ENCODE peak calls at places on chromosomes 13 and 19, in seven cellular contexts. D, R, C, B, I, F and N are unnamed samples.

GRCh38 chr19:51259348-51260245 is 8.7 kb downstream of the SIGLECL1 start:
- DNase-seq in F (peak; percentile 37), D (peak; percentile 15), I (peak; percentile 48), C (no peak), B (peak; percentile 24), R (peak; percentile 27), N (peak; percentile 17)

GRCh38 chr13:77325371-77325941 is 1.4 kb downstream of the MYCBP2 start:
- DNase-seq in B (peak; percentile 75), D (no peak), I (peak; percentile 6), F (no peak), C (no peak), R (no peak), N (peak; percentile 79)

GRCh38 chr13:98810746-98811145 is 58.3 kb upstream of the SLC15A1 start:
- DNase-seq in I (no peak), D (no peak), F (no peak), B (no peak), R (no peak), C (no peak), N (no peak)

GRCh38 chr13:113169277-113170272 is 11.1 kb downstream of the PROZ start:
- DNase-seq in R (no peak), B (no peak), F (no peak), C (no peak), I (no peak), D (peak; percentile 62), N (no peak)

GRCh38 chr13:22451345-22451744 is 729.4 kb upstream of the SGCG start:
- DNase-seq in R (no peak), B (no peak), D (peak; percentile 19), I (no peak), F (no peak), C (no peak), N (no peak)

GRCh38 chr19:21256722-21257121 is 72.5 kb downstream of the ZNF708 start:
- DNase-seq in C (no peak), D (no peak), R (peak; percentile 1), I (peak; percentile 20), B (peak; percentile 43), F (peak; percentile 4), N (peak; percentile 39)

GRCh38 chr13:95571941-95572340 is 19.4 kb downstream of the CLDN10 start:
- DNase-seq in F (no peak), B (no peak), D (no peak), I (no peak), C (no peak), R (no peak), N (no peak)

GRCh38 chr13:30792257-30793000 is 57.1 kb downstream of the ALOX5AP start:
- DNase-seq in F (peak; percentile 93), I (peak; percentile 75), B (peak; percentile 91), D (peak; percentile 56), R (no peak), C (no peak), N (peak; percentile 91)

GRCh38 chr19:8028951-8029491 is 23.5 kb upstream of the CCL25 start:
- DNase-seq in B (no peak), C (no peak), F (no peak), D (no peak), I (no peak), R (peak; percentile 65), N (no peak)

GRCh38 chr19:30861896-30862295 is 487.3 kb downstream of the TSHZ3 start:
- DNase-seq in B (no peak), C (no peak), D (no peak), F (no peak), R (no peak), I (no peak), N (no peak)

GRCh38 chr13:92804346-92804745 is 422.3 kb upstream of the GPC6 start:
- DNase-seq in F (peak; percentile 32), R (no peak), I (no peak), B (peak; percentile 63), D (no peak), C (no peak), N (peak; percentile 35)

GRCh38 chr19:35824150-35824549 is 11.5 kb upstream of the PRODH2 start:
- DNase-seq in R (no peak), D (no peak), F (no peak), B (no peak), C (no peak), I (no peak), N (no peak)

GRCh38 chr19:3157096-3157845 is 21.3 kb upstream of the S1PR4 start:
- DNase-seq in C (no peak), D (no peak), F (no peak), R (no peak), I (no peak), B (no peak), N (no peak)

GRCh38 chr19:13920940-13921744 is 15.1 kb downstream of the CC2D1A start:
- DNase-seq in B (peak; percentile 51), D (no peak), I (peak; percentile 77), R (no peak), F (peak; percentile 40), C (no peak), N (peak; percentile 53)

GRCh38 chr19:18940791-18941627 is at the start of gene HOMER3:
- DNase-seq in D (peak; percentile 85), C (peak; percentile 75), F (peak; percentile 29), I (peak; percentile 99), B (no peak), R (peak; percentile 90), N (no peak)

GRCh38 chr13:111973186-111974064 is 93.5 kb upstream of the SOX1 start:
- DNase-seq in C (no peak), F (no peak), I (no peak), B (no peak), D (no peak), R (peak; percentile 27), N (no peak)

GRCh38 chr19:48510421-48511268 is 990 bp downstream of the LMTK3 start:
- DNase-seq in F (peak; percentile 27), B (no peak), D (peak; percentile 79), C (peak; percentile 74), R (peak; percentile 69), I (peak; percentile 80), N (peak; percentile 29)

GRCh38 chr13:23558675-23559536 is 11.3 kb upstream of the TNFRSF19 start:
- DNase-seq in I (peak; percentile 31), R (peak; percentile 40), D (peak; percentile 51), F (peak; percentile 83), C (no peak), B (peak; percentile 97), N (peak; percentile 95)

GRCh38 chr13:47332149-47332548 is 435.3 kb upstream of the HTR2A start:
- DNase-seq in C (no peak), I (no peak), B (no peak), D (no peak), R (no peak), F (no peak), N (no peak)

GRCh38 chr13:36082396-36082795 is 48.8 kb downstream of the DCLK1 start:
- DNase-seq in D (no peak), F (no peak), C (no peak), I (no peak), R (no peak), B (no peak), N (no peak)

GRCh38 chr19:14116525-14116917 is 1.0 kb downstream of the PRKACA start:
- DNase-seq in I (no peak), F (no peak), B (no peak), R (no peak), C (no peak), D (no peak), N (no peak)

GRCh38 chr13:93635687-93636086 is 409.1 kb downstream of the GPC6 start:
- DNase-seq in I (no peak), C (no peak), R (no peak), B (no peak), F (peak; percentile 16), D (no peak), N (no peak)

GRCh38 chr13:110289661-110290060 is 17.3 kb downstream of the COL4A1 start:
- DNase-seq in F (no peak), R (no peak), B (no peak), I (no peak), D (no peak), C (no peak), N (no peak)

GRCh38 chr19:39078436-39079200 is 5.5 kb upstream of the ACP7 start:
- DNase-seq in F (peak; percentile 94), D (no peak), R (no peak), C (no peak), B (peak; percentile 98), I (no peak), N (peak; percentile 98)

GRCh38 chr13:94559201-94559795 is 36.7 kb downstream of the TGDS start:
- DNase-seq in D (no peak), C (no peak), B (no peak), R (no peak), I (no peak), F (no peak), N (no peak)

GRCh38 chr13:98344392-98344791 is 167.3 kb upstream of the RNF113B start:
- DNase-seq in F (no peak), R (no peak), B (no peak), D (no peak), C (no peak), I (no peak), N (no peak)

GRCh38 chr19:12000152-12000981 is 35.1 kb downstream of the ZNF433 start:
- DNase-seq in B (peak; percentile 52), C (no peak), F (peak; percentile 25), I (no peak), D (no peak), R (no peak), N (peak; percentile 12)

DNA sequence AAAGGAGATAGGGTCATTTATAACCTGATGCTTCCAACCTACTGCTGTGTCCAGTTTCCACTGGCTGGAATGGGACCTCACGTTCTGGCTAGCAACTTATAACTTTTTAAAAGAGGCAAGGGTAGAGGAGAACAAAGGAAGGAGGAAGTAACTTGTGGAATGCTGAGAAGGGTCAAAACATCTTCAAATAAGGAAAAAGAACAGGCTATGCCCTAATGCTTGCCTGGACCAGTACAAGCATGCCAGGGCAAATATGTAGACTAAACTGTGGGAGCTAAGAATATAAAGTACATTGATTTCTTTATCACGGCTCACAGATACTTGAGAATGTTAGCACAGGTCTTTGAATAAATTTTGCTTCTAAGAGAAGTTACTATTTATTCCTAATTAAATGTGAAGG is 1.5 kb upstream of the ZNF561 start:
- DNase-seq in I (no peak), C (no peak), F (no peak), R (no peak), D (no peak), B (peak; percentile 76), N (peak; percentile 94)
- H3K4me3 ChIP-seq in I (no peak overlapping the region), C (no peak overlapping the region), F (no peak overlapping the region), R (peak overlapping the region; percentile 93), D (no peak overlapping the region), B (peak overlapping the region; percentile 16), N (peak overlapping the region; percentile 19)

GRCh38 chr19:1106841-1107654 is 3.3 kb downstream of the GPX4 start:
- DNase-seq in B (peak; percentile 55), I (no peak), R (peak; percentile 57), F (no peak), D (no peak), C (no peak), N (peak; percentile 38)
- TF ChIP-seq CTCF in B (peak; percentile 39), I (no peak), R (peak; percentile 12), F (peak; percentile 43), D (no peak), C (peak; percentile 29), N (peak; percentile 45)

DNA sequence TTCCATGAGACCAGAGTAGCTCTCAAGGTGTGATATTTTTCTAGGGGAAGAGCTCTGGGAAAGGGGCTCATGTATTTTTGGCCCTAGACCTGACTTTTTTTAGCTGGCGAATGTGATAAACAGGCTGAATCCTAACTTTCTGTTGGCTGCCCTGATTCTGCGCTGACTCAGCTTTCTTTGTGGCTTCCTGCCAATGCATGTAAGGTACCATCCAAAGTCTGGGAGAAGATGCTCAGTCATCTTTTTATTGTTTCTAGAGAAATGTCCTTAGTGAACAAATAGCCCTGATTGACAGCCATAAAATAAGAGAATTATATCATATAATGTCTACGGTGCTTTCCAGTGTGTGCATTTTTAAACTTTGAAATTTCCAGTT is 113.6 kb upstream of the MBNL2 start:
- DNase-seq in C (no peak), F (peak; percentile 46), B (no peak), I (no peak), R (no peak), D (no peak), N (no peak)
- H3K4me3 ChIP-seq in C (no peak overlapping the region), F (no peak overlapping the region), B (no peak overlapping the region), I (no peak overlapping the region), R (no peak overlapping the region), D (no peak overlapping the region), N (no peak overlapping the region)

GRCh38 chr19:32719611-32720059 is at the start of gene TDRD12:
- DNase-seq in D (no peak), I (peak; percentile 42), R (no peak), F (no peak), B (no peak), C (no peak), N (no peak)
- TF ChIP-seq CTCF in D (no peak), I (no peak), R (no peak), F (no peak), B (no peak), C (no peak), N (no peak)